ENCODE peak calls at places on chromosomes 12 and 14, in nine cellular contexts. One of them, this sample, is unnamed.

GRCh38 chr12:57759360-57759980 is 4.6 kb downstream of the MARCHF9 start:
- DNase-seq in HTR-8/SVneo: no peak
- DNase-seq in upper lobe of left lung: no peak
- DNase-seq in activated naive CD4-positive, alpha-beta T cell treated with Interleukin-2 at 50 U/mL for 16 hours: peak
- DNase-seq in GF-D8: no peak
- DNase-seq in SW480: peak
- DNase-seq in GM18507: no peak
- DNase-seq in dorsolateral prefrontal cortex: no peak
- DNase-seq in M059J: peak
- DNase-seq in this sample: peak

GRCh38 chr12:92272301-92272964 is 126.8 kb upstream of the BTG1 start:
- DNase-seq in HTR-8/SVneo: no peak
- DNase-seq in upper lobe of left lung: peak
- DNase-seq in activated naive CD4-positive, alpha-beta T cell treated with Interleukin-2 at 50 U/mL for 16 hours: no peak
- DNase-seq in GF-D8: no peak
- DNase-seq in SW480: no peak
- DNase-seq in GM18507: no peak
- DNase-seq in dorsolateral prefrontal cortex: peak
- DNase-seq in M059J: no peak
- DNase-seq in this sample: no peak

GRCh38 chr12:122422769-122423257 is 344 bp upstream of the CLIP1 start:
- DNase-seq in HTR-8/SVneo: no peak
- DNase-seq in upper lobe of left lung: peak
- DNase-seq in activated naive CD4-positive, alpha-beta T cell treated with Interleukin-2 at 50 U/mL for 16 hours: peak
- DNase-seq in GF-D8: no peak
- DNase-seq in SW480: peak
- DNase-seq in GM18507: no peak
- DNase-seq in dorsolateral prefrontal cortex: no peak
- DNase-seq in M059J: peak
- DNase-seq in this sample: no peak

GRCh38 chr12:81930037-81930436 is 170.9 kb upstream of the PPFIA2 start:
- DNase-seq in HTR-8/SVneo: no peak
- DNase-seq in upper lobe of left lung: no peak
- DNase-seq in activated naive CD4-positive, alpha-beta T cell treated with Interleukin-2 at 50 U/mL for 16 hours: no peak
- DNase-seq in GF-D8: no peak
- DNase-seq in SW480: no peak
- DNase-seq in GM18507: no peak
- DNase-seq in dorsolateral prefrontal cortex: no peak
- DNase-seq in M059J: no peak
- DNase-seq in this sample: no peak

GRCh38 chr14:76698631-76699030 is 62.6 kb upstream of the VASH1 start:
- DNase-seq in HTR-8/SVneo: no peak
- DNase-seq in upper lobe of left lung: no peak
- DNase-seq in activated naive CD4-positive, alpha-beta T cell treated with Interleukin-2 at 50 U/mL for 16 hours: no peak
- DNase-seq in GF-D8: no peak
- DNase-seq in SW480: no peak
- DNase-seq in GM18507: no peak
- DNase-seq in dorsolateral prefrontal cortex: no peak
- DNase-seq in M059J: no peak
- DNase-seq in this sample: no peak

GRCh38 chr14:68140801-68141200 is 321.2 kb downstream of the RAD51B start:
- DNase-seq in HTR-8/SVneo: no peak
- DNase-seq in upper lobe of left lung: no peak
- DNase-seq in activated naive CD4-positive, alpha-beta T cell treated with Interleukin-2 at 50 U/mL for 16 hours: no peak
- DNase-seq in GF-D8: no peak
- DNase-seq in SW480: no peak
- DNase-seq in GM18507: no peak
- DNase-seq in dorsolateral prefrontal cortex: no peak
- DNase-seq in M059J: no peak
- DNase-seq in this sample: no peak

GRCh38 chr12:19482551-19483109 is 43.3 kb downstream of the AEBP2 start:
- DNase-seq in HTR-8/SVneo: no peak
- DNase-seq in upper lobe of left lung: peak
- DNase-seq in activated naive CD4-positive, alpha-beta T cell treated with Interleukin-2 at 50 U/mL for 16 hours: peak
- DNase-seq in GF-D8: no peak
- DNase-seq in SW480: peak
- DNase-seq in GM18507: no peak
- DNase-seq in dorsolateral prefrontal cortex: no peak
- DNase-seq in M059J: no peak
- DNase-seq in this sample: no peak

GRCh38 chr14:29710015-29710414 is 217.6 kb downstream of the PRKD1 start:
- DNase-seq in HTR-8/SVneo: no peak
- DNase-seq in upper lobe of left lung: no peak
- DNase-seq in activated naive CD4-positive, alpha-beta T cell treated with Interleukin-2 at 50 U/mL for 16 hours: no peak
- DNase-seq in GF-D8: no peak
- DNase-seq in SW480: no peak
- DNase-seq in GM18507: no peak
- DNase-seq in dorsolateral prefrontal cortex: no peak
- DNase-seq in M059J: peak
- DNase-seq in this sample: no peak

GRCh38 chr12:126051611-126052107 is 986.4 kb downstream of the AACS start:
- DNase-seq in HTR-8/SVneo: no peak
- DNase-seq in upper lobe of left lung: no peak
- DNase-seq in activated naive CD4-positive, alpha-beta T cell treated with Interleukin-2 at 50 U/mL for 16 hours: no peak
- DNase-seq in GF-D8: no peak
- DNase-seq in SW480: peak
- DNase-seq in GM18507: no peak
- DNase-seq in dorsolateral prefrontal cortex: no peak
- DNase-seq in M059J: peak
- DNase-seq in this sample: no peak

GRCh38 chr14:26596722-26597030 is 1.2 kb downstream of the NOVA1 start:
- DNase-seq in HTR-8/SVneo: peak
- DNase-seq in upper lobe of left lung: no peak
- DNase-seq in activated naive CD4-positive, alpha-beta T cell treated with Interleukin-2 at 50 U/mL for 16 hours: no peak
- DNase-seq in GF-D8: no peak
- DNase-seq in SW480: no peak
- DNase-seq in GM18507: no peak
- DNase-seq in dorsolateral prefrontal cortex: peak
- DNase-seq in M059J: no peak
- DNase-seq in this sample: no peak

GRCh38 chr12:50411051-50411660 is 10.5 kb downstream of the LARP4 start:
- DNase-seq in HTR-8/SVneo: no peak
- DNase-seq in upper lobe of left lung: peak
- DNase-seq in activated naive CD4-positive, alpha-beta T cell treated with Interleukin-2 at 50 U/mL for 16 hours: no peak
- DNase-seq in GF-D8: no peak
- DNase-seq in SW480: no peak
- DNase-seq in GM18507: no peak
- DNase-seq in dorsolateral prefrontal cortex: no peak
- DNase-seq in M059J: no peak
- DNase-seq in this sample: no peak